ENCODE peak calls at places on chromosomes 2 and 18, in four cellular contexts. D is cardiac muscle cell, G is NT2/D1, P is colonic mucosa. O is an unnamed sample.
A peak's percentile ranks its signal among the peaks of the same experiment; 100 is the strongest.

GRCh38 chr2:20225294-20226151 is 593 bp upstream of the SDC1 start:
- DNase-seq in G (no peak), D (peak; percentile 42), P (peak; percentile 88), O (peak; percentile 89)

GRCh38 chr2:121721926-121722325 is 14.7 kb downstream of the NIFK start:
- DNase-seq in G (no peak), P (no peak), D (peak; percentile 67), O (no peak)

GRCh38 chr2:26035110-26035728 is 1.3 kb downstream of the RAB10 start:
- DNase-seq in D (no peak), P (no peak), G (no peak), O (peak; percentile 53)

GRCh38 chr2:11315074-11315705 is 29.2 kb downstream of the ROCK2 start:
- DNase-seq in D (no peak), P (no peak), G (no peak), O (no peak)

GRCh38 chr18:57337890-57338289 is 14.5 kb upstream of the ST8SIA3 start:
- DNase-seq in P (no peak), G (no peak), D (no peak), O (no peak)

GRCh38 chr2:10709290-10709939 is 12.0 kb upstream of the ATP6V1C2 start:
- DNase-seq in P (peak; percentile 33), G (peak; percentile 44), D (peak; percentile 40), O (peak; percentile 56)

GRCh38 chr2:174554514-174555119 is 43.0 kb downstream of the WIPF1 start:
- DNase-seq in D (no peak), G (no peak), P (peak; percentile 49), O (no peak)

GRCh38 chr2:5982911-5983310 is 290.7 kb downstream of the SOX11 start:
- DNase-seq in G (no peak), D (no peak), P (no peak), O (peak; percentile 70)

GRCh38 chr2:60945341-60945740 is 64.0 kb downstream of the REL start:
- DNase-seq in G (no peak), P (no peak), D (no peak), O (peak; percentile 31)

GRCh38 chr18:2522112-2522511 is 49.2 kb downstream of the METTL4 start:
- DNase-seq in D (no peak), P (no peak), G (no peak), O (no peak)

GRCh38 chr18:11495441-11495840 is 114.0 kb upstream of the SLC35G4 start:
- DNase-seq in D (no peak), G (no peak), P (no peak), O (no peak)

GRCh38 chr2:140011287-140011686 is 1231.1 kb upstream of the NXPH2 start:
- DNase-seq in D (no peak), G (no peak), P (no peak), O (no peak)

GRCh38 chr2:205017381-205017780 is 472.1 kb downstream of the PARD3B start:
- DNase-seq in G (no peak), P (no peak), D (no peak), O (no peak)

GRCh38 chr2:14427982-14428567 is 204.4 kb upstream of the LRATD1 start:
- DNase-seq in D (no peak), G (no peak), P (peak; percentile 38), O (no peak)

GRCh38 chr2:120620025-120620793 is 115.5 kb upstream of the GLI2 start:
- DNase-seq in G (no peak), D (peak; percentile 26), P (no peak), O (no peak)

GRCh38 chr2:120580709-120581108 is 155.0 kb upstream of the GLI2 start:
- DNase-seq in D (no peak), P (no peak), G (no peak), O (no peak)

GRCh38 chr18:6601241-6601640 is 128.3 kb upstream of the ARHGAP28 start:
- DNase-seq in D (no peak), G (no peak), P (no peak), O (no peak)

GRCh38 chr2:31580321-31581117 is at the start of gene SRD5A2:
- DNase-seq in P (no peak), D (no peak), G (no peak), O (peak; percentile 69)

GRCh38 chr18:33761363-33761762 is 183.3 kb downstream of the ASXL3 start:
- DNase-seq in G (no peak), D (peak; percentile 40), P (no peak), O (peak; percentile 15)

GRCh38 chr2:158556124-158556523 is 99.4 kb downstream of the PKP4 start:
- DNase-seq in P (no peak), G (no peak), D (no peak), O (no peak)

DNA sequence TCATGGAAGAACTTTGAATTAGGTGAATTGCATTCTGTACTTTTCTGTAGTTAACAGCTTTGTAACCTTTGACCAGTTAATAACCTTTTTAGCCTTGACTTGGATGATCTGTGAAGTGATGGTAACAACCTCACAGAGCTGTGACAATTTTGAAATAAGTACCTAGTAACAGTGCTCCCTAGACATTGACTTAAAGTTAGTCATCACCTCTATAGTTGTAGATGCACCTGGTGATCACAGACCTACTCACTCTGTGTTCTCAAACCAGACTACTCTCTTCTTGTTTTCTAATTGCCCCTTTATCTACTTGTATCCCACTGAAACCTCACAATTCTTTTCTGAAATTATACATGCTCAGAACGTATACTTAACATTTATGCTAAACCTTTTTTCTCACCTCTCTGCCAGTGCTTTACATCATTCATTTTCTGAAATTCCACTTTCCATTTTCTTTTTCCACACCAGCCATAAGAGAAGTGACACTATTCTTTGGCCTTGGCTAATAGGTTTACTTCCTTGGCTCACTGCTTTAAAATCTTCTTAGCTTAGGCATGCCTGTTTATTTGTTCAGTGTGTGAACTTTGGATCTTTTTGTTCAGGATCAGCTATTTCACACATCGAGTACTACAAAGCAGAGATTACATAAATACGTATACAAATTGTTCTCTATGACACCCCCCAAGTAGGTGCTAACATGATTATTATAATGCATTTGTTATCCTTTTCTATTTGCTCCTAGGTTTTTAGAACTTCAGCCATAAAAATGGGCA is 9.3 kb downstream of the YPEL5 start:
- DNase-seq in G (no peak), D (no peak), P (no peak), O (no peak)
- H3K4me1 ChIP-seq in G (no peaks in the 10 kb centered on the region), D (peaks cover 9% of the 10 kb centered on the region), P (peaks cover 9% of the 10 kb centered on the region), O (no peaks in the 10 kb centered on the region)

GRCh38 chr2:37323770-37324535 is 680 bp downstream of the PRKD3 start:
- DNase-seq in G (no peak), P (peak; percentile 62), D (peak; percentile 40), O (no peak)
- H3K4me1 ChIP-seq in G (no peaks in the 10 kb centered on the region), P (no peaks in the 10 kb centered on the region), D (peaks cover 32% of the 10 kb centered on the region), O (peaks cover 23% of the 10 kb centered on the region)

GRCh38 chr2:71882236-71882946 is 265.3 kb downstream of the CYP26B1 start:
- DNase-seq in D (no peak), G (no peak), P (no peak), O (no peak)
- H3K4me1 ChIP-seq in D (no peaks in the 10 kb centered on the region), G (peaks cover 5% of the 10 kb centered on the region), P (no peaks in the 10 kb centered on the region), O (no peaks in the 10 kb centered on the region)

GRCh38 chr2:144217853-144218633 is 301.9 kb downstream of the ZEB2 start:
- DNase-seq in D (no peak), P (no peak), G (no peak), O (no peak)

GRCh38 chr2:144215207-144215606 is 304.7 kb downstream of the ZEB2 start:
- DNase-seq in P (no peak), G (no peak), D (no peak), O (no peak)

GRCh38 chr2:144224446-144224845 is 295.5 kb downstream of the ZEB2 start:
- DNase-seq in P (no peak), G (no peak), D (no peak), O (no peak)

GRCh38 chr2:144215701-144216675 is 303.9 kb downstream of the ZEB2 start:
- DNase-seq in P (no peak), D (no peak), G (no peak), O (no peak)

GRCh38 chr2:144219979-144220378 is 299.9 kb downstream of the ZEB2 start:
- DNase-seq in P (no peak), G (no peak), D (no peak), O (no peak)
- H3K4me1 ChIP-seq in P (no peaks in the 10 kb centered on the region), G (no peaks in the 10 kb centered on the region), D (peaks cover 6% of the 10 kb centered on the region), O (peaks cover under 1% of the 10 kb centered on the region)

GRCh38 chr2:230413465-230413864 is 2.5 kb upstream of the SP100 start:
- DNase-seq in P (no peak), G (no peak), D (no peak), O (no peak)
- H3K4me1 ChIP-seq in P (peaks cover 4% of the 10 kb centered on the region), G (peaks cover 4% of the 10 kb centered on the region), D (no peaks in the 10 kb centered on the region), O (no peaks in the 10 kb centered on the region)

GRCh38 chr2:224532931-224533330 is 52.2 kb downstream of the CUL3 start:
- DNase-seq in G (no peak), D (no peak), P (no peak), O (no peak)

GRCh38 chr2:224532441-224532840 is 52.7 kb downstream of the CUL3 start:
- DNase-seq in D (no peak), G (no peak), P (no peak), O (no peak)
- H3K4me1 ChIP-seq in D (peaks cover 10% of the 10 kb centered on the region), G (no peaks in the 10 kb centered on the region), P (peaks cover 4% of the 10 kb centered on the region), O (peaks cover 46% of the 10 kb centered on the region)

GRCh38 chr2:207505180-207505579 is 24.6 kb upstream of the CREB1 start:
- DNase-seq in P (no peak), D (no peak), G (no peak), O (peak; percentile 79)
- H3K4me1 ChIP-seq in P (no peaks in the 10 kb centered on the region), D (peaks cover 40% of the 10 kb centered on the region), G (no peaks in the 10 kb centered on the region), O (peaks cover 40% of the 10 kb centered on the region)

DNA sequence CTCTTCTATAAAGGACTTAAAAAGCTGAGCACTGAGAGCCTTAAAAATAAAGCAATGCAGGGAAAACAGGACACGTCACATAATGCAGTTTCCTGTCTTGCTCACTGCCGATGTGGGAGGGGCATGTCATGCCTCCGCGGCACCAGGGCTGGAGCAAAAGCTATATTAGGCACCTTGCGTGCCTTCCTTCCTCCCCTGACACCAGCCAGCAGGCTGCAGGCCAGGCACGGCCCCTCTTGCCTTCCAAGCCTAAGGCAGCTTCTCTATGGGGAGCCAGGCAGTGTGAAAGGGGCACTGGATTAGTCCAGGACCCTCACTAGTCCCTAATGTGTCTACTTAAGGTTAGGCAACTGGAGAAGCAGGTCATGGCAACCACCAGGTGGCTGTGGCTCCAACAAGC is 26.3 kb downstream of the MRPL35 start:
- DNase-seq in G (no peak), D (peak; percentile 21), P (no peak), O (no peak)
- H3K4me1 ChIP-seq in G (peaks cover 12% of the 10 kb centered on the region), D (peaks cover 20% of the 10 kb centered on the region), P (no peaks in the 10 kb centered on the region), O (peaks cover 15% of the 10 kb centered on the region)

GRCh38 chr18:59721214-59721613 is 24.0 kb upstream of the CCBE1 start:
- DNase-seq in D (no peak), P (no peak), G (no peak), O (no peak)
- H3K4me1 ChIP-seq in D (no peaks in the 10 kb centered on the region), P (no peaks in the 10 kb centered on the region), G (no peaks in the 10 kb centered on the region), O (peaks cover 5% of the 10 kb centered on the region)

DNA sequence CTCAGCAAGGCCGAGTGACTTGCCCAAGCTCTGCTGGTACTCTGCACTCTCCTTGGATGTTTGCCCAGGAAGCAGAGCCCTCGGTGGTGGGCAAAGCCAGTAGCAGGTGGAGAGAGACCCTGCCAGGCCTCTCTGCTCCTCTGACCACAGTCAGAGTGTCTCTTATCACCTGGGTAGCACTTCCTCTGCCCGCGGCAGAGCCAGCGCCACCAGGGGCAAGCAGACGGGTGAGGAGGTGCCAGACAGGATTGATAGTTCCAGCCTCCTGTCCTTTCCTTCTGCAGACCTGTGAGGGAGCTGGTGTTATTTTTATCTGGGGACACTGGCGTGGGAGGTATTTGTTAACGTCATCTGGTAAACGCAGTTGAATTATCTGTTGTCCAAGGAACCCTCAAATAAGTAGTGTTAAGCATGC is 152.9 kb downstream of the SMAD7 start:
- DNase-seq in D (no peak), G (no peak), P (no peak), O (no peak)
- H3K4me1 ChIP-seq in D (peaks cover 24% of the 10 kb centered on the region), G (no peaks in the 10 kb centered on the region), P (peaks cover 10% of the 10 kb centered on the region), O (no peaks in the 10 kb centered on the region)